ENCODE peak calls at places on chromosomes 16 and 17, in nine cellular contexts. P, I, J, A, E, C, O, K and D are unnamed samples.

GRCh38 chr17:62862251-62862650 is 54.1 kb upstream of the MARCHF10 start:
- DNase-seq in A (no peak), J (no peak), I (no peak), O (no peak), C (no peak), K (no peak), P (no peak), E (no peak), D (no peak)

GRCh38 chr17:48642059-48642842 is 16.1 kb upstream of the HOXB9 start:
- DNase-seq in A (peak), E (no peak), K (no peak), O (no peak), C (no peak), J (no peak), P (no peak), I (no peak), D (no peak)

GRCh38 chr16:87931504-87931903 is 4.8 kb downstream of the CA5A start:
- DNase-seq in C (no peak), A (no peak), K (no peak), J (no peak), O (no peak), E (no peak), P (no peak), I (no peak), D (no peak)

GRCh38 chr16:29745853-29746345 is at the start of gene C16orf54:
- DNase-seq in I (peak), E (peak), P (no peak), J (no peak), A (no peak), K (no peak), C (no peak), O (peak), D (no peak)

GRCh38 chr16:1708768-1709180 is 2.8 kb downstream of the MAPK8IP3 start:
- DNase-seq in A (peak), I (peak), C (no peak), O (no peak), P (no peak), J (no peak), E (peak), K (peak), D (no peak)

GRCh38 chr16:89116341-89117238 is 22.9 kb downstream of the ACSF3 start:
- DNase-seq in C (no peak), E (no peak), J (no peak), P (no peak), K (no peak), A (no peak), I (no peak), O (no peak), D (no peak)

GRCh38 chr17:7011942-7012254 is 526 bp upstream of the RNASEK start:
- DNase-seq in I (no peak), K (no peak), E (no peak), A (no peak), P (no peak), J (no peak), O (no peak), C (no peak), D (no peak)

GRCh38 chr17:27333410-27333980 is 39.6 kb downstream of the WSB1 start:
- DNase-seq in C (no peak), A (peak), P (no peak), K (no peak), E (no peak), J (no peak), O (no peak), I (peak), D (no peak)

GRCh38 chr17:7842380-7842949 is 8.4 kb downstream of the KDM6B start:
- DNase-seq in J (peak), E (peak), A (peak), O (peak), K (peak), P (no peak), C (no peak), I (peak), D (no peak)

GRCh38 chr16:79430129-79430789 is 170.3 kb downstream of the MAF start:
- DNase-seq in P (no peak), C (no peak), O (no peak), J (no peak), A (peak), K (no peak), I (no peak), E (no peak), D (no peak)

GRCh38 chr16:77290451-77291110 is 91.4 kb downstream of the SYCE1L start:
- DNase-seq in P (no peak), O (no peak), C (no peak), I (no peak), J (no peak), E (no peak), A (peak), K (peak), D (no peak)

GRCh38 chr17:39732586-39732985 is 2.3 kb upstream of the MIEN1 start:
- DNase-seq in O (no peak), J (no peak), E (no peak), K (no peak), A (no peak), I (no peak), C (no peak), P (no peak), D (no peak)

GRCh38 chr17:75308732-75309629 is 19.7 kb upstream of the SLC25A19 start:
- DNase-seq in E (no peak), K (no peak), A (peak), J (no peak), P (no peak), C (no peak), I (no peak), O (no peak), D (no peak)

GRCh38 chr16:84368327-84368996 is at the start of gene ATP2C2:
- DNase-seq in I (no peak), K (no peak), P (no peak), O (no peak), J (no peak), C (no peak), A (peak), E (no peak), D (no peak)

GRCh38 chr17:45433136-45433535 is 466 bp upstream of the ARHGAP27 start:
- DNase-seq in J (no peak), O (no peak), C (no peak), P (no peak), K (no peak), I (no peak), A (no peak), E (no peak), D (no peak)